ENCODE peak calls at places on chromosome 7, in four cellular contexts. H, L, R and X are unnamed samples.

GRCh38 chr7:111741811-111742240 is 179.5 kb upstream of the IMMP2L start:
- DNase-seq in L (peak), H (peak), R (peak), X (peak)

GRCh38 chr7:137287651-137288258 is 55.8 kb downstream of the PTN start:
- DNase-seq in H (no peak), L (peak), R (no peak), X (no peak)

GRCh38 chr7:92557249-92557648 is 28.7 kb downstream of the RBM48 start:
- DNase-seq in R (no peak), H (no peak), L (no peak), X (no peak)

GRCh38 chr7:108122181-108122580 is 8.0 kb downstream of the LAMB4 start:
- DNase-seq in L (no peak), H (no peak), R (no peak), X (no peak)

GRCh38 chr7:2876031-2876862 is 32.1 kb upstream of the GNA12 start:
- DNase-seq in H (peak), L (peak), R (no peak), X (no peak)

GRCh38 chr7:133854739-133855138 is 272.4 kb upstream of the LRGUK start:
- DNase-seq in L (peak), H (peak), R (peak), X (no peak)

GRCh38 chr7:25402528-25402927 is 174.2 kb upstream of the NPVF start:
- DNase-seq in L (no peak), H (no peak), R (no peak), X (no peak)

GRCh38 chr7:158310924-158311713 is 276.5 kb downstream of the PTPRN2 start:
- DNase-seq in R (peak), H (no peak), L (no peak), X (no peak)

GRCh38 chr7:90425376-90425775 is 22.1 kb downstream of the CLDN12 start:
- DNase-seq in L (peak), R (no peak), H (no peak), X (no peak)

GRCh38 chr7:1858435-1859265 is 188.6 kb downstream of the ELFN1 start:
- DNase-seq in H (no peak), R (no peak), L (no peak), X (peak)

GRCh38 chr7:98284335-98285036 is 3.0 kb downstream of the BRI3 start:
- DNase-seq in L (peak), H (peak), R (no peak), X (no peak)

GRCh38 chr7:78124221-78124620 is 325.6 kb downstream of the PHTF2 start:
- DNase-seq in H (no peak), L (no peak), R (no peak), X (no peak)

GRCh38 chr7:50728184-50728583 is 54.5 kb downstream of the GRB10 start:
- DNase-seq in R (no peak), H (peak), L (peak), X (no peak)

GRCh38 chr7:27650283-27650682 is 12.4 kb downstream of the HIBADH start:
- DNase-seq in H (no peak), R (no peak), L (no peak), X (no peak)

GRCh38 chr7:92778972-92779371 is 57.4 kb downstream of the CDK6 start:
- DNase-seq in L (peak), H (peak), R (peak), X (no peak)

GRCh38 chr7:23298141-23298851 is 843 bp upstream of the MALSU1 start:
- DNase-seq in H (peak), R (no peak), L (peak), X (no peak)

GRCh38 chr7:99631311-99632109 is 14.8 kb downstream of the ZSCAN25 start:
- DNase-seq in L (peak), R (no peak), H (peak), X (no peak)

GRCh38 chr7:604884-605531 is 85.4 kb upstream of the PDGFA start:
- DNase-seq in H (no peak), L (no peak), R (no peak), X (no peak)

GRCh38 chr7:102175423-102176170 is 111.1 kb upstream of the SH2B2 start:
- DNase-seq in R (no peak), H (no peak), L (no peak), X (no peak)

GRCh38 chr7:130219086-130219620 is 11.5 kb downstream of the SSMEM1 start:
- DNase-seq in H (no peak), R (no peak), L (no peak), X (no peak)

GRCh38 chr7:92840309-92840708 is 3.9 kb upstream of the CDK6 start:
- DNase-seq in H (no peak), L (no peak), R (no peak), X (no peak)

GRCh38 chr7:103695496-103695895 is 249.5 kb upstream of the SLC26A5 start:
- DNase-seq in H (no peak), L (no peak), R (no peak), X (no peak)

GRCh38 chr7:127632276-127632910 is 14.5 kb upstream of the PAX4 start:
- DNase-seq in H (peak), R (no peak), L (no peak), X (no peak)

DNA sequence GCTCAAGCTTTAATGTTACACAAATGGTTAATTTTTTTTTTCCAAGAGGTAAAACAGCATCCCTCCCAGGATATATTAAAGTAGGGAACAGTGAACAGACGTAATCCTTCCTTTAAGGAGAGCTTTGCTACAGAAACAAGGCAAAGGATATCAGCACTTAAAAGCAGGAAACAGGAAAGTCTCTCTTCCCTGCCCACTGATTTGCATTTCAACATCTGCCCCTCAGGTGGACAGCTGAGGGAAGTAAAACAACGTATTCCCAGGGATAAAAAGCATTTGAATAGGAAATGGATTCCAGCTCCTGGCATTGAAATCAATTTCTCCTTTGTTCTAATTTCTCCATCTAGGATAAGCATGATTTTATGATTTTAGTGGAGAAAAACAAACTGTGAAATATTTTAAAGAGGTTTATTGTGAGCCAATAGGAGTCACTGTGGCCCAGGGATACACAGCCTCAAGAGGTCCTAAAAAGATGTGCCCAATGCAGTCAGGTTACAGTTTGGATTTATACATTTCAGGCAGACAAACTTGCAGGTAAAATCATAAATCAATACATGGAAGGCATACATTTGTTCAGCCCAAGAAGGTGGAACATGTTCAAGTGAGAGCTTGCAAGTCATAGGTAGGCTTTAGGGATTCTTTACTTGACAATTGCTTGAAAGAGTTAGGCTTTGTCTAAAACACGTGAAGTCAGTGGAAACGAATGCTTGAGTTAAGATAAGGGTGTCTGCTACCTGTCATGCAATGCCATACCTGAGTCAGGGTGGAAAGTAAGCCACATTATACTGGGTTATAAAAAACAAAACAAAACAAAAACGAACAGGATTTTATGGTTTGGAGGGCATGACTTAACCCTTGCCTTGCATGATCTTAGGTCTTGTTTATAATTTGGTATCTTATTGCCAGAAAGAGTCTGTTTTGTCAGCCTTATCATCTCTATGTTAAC is 286.2 kb upstream of the VWC2 start:
- DNase-seq in H (no peak), L (no peak), R (no peak), X (no peak)
- TF ChIP-seq CTCF in H (no peak), L (no peak), R (no peak), X (no peak)

GRCh38 chr7:114663502-114663901 is 248.9 kb downstream of the FOXP2 start:
- DNase-seq in R (no peak), H (peak), L (peak), X (no peak)
- TF ChIP-seq CTCF in R (peak), H (no peak), L (peak), X (peak)

GRCh38 chr7:54690059-54690443 is 69.0 kb downstream of the SEC61G start:
- DNase-seq in R (no peak), L (no peak), H (no peak), X (no peak)
- TF ChIP-seq CTCF in R (no peak), L (no peak), H (no peak), X (no peak)

GRCh38 chr7:143327903-143328302 is 12.0 kb downstream of the CLCN1 start:
- DNase-seq in L (no peak), H (no peak), R (no peak), X (no peak)

GRCh38 chr7:143337216-143337615 is 21.3 kb downstream of the CLCN1 start:
- DNase-seq in L (no peak), H (no peak), R (no peak), X (no peak)

GRCh38 chr7:143329471-143330170 is 13.7 kb downstream of the CLCN1 start:
- DNase-seq in R (no peak), L (no peak), H (no peak), X (no peak)

GRCh38 chr7:143334244-143334643 is 18.3 kb downstream of the CLCN1 start:
- DNase-seq in H (no peak), L (no peak), R (no peak), X (no peak)

GRCh38 chr7:143331179-143331825 is 15.4 kb downstream of the CLCN1 start:
- DNase-seq in L (peak), R (no peak), H (peak), X (no peak)
- TF ChIP-seq CTCF in L (no peak), R (no peak), H (no peak), X (no peak)

DNA sequence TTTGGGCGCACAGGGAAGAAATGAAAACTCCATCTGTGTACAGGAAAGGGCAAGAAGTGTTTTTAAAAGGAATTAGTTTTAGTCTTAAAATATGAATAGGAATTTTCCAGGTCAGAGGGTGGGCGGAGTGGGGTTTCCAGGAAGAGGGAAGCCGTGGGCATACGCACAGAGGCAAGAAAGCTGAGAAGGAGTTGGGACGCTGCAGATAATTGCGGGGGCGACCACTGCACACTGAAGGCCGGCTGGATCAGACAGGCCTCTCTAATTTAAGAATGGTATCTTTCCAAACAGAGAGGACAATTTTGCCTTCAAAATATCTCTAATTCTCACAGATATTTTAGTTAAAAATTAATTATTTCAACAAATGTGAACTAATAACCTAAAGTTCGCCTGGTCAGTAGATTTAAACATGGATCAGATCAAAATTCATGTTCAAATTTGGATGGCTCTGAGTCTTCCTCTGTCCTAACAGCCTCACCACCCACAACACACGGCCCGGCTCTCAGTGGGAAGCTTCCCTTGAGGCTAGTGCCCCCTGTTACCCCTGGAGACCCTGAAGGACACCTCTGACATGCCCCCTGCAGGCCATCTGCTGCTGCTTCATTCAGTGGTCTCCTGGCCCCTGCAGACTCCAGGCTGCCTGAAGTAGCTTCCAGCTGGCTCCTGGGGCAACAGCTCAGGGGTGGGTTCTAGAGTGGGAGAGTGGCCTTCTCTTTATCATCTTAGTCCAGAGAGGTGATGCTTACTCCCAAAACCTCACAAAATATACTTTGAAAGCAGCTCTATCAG is 189.3 kb upstream of the INHBA start:
- DNase-seq in H (no peak), L (no peak), R (no peak), X (peak)
- TF ChIP-seq CTCF in H (no peak), L (no peak), R (peak), X (peak)

GRCh38 chr7:55365680-55366460 is 733 bp downstream of the LANCL2 start:
- DNase-seq in H (peak), R (peak), L (peak), X (peak)
- TF ChIP-seq CTCF in H (peak), R (peak), L (peak), X (no peak)

DNA sequence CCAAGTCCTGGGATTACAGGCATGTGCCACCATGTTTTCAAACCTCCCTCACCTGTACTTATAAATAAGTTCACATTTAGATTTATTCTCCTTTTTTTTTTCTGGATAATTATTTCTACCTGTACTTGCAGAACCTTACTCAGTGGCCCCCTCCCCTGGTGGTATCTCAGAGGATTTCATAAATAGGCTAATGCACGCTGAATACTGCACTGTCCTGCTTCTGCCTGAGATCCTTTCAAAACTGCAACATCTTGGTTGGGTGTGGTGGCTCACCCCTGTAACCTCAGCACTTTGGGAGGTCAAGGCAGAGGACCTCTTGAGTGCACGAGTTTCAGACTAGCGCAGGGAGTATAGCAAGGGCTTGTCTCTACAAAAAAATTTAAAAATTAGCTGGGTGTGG is 4.6 kb upstream of the BLVRA start:
- DNase-seq in H (no peak), L (no peak), R (no peak), X (no peak)
- TF ChIP-seq CTCF in H (no peak), L (no peak), R (no peak), X (no peak)